ENCODE peak calls at places on chromosomes 11 and 22, in ten cellular contexts. R is neural crest cell; C is stimulated activated CD8-positive, alpha-beta memory T cell treated with anti-CD3 and anti-CD28 coated beads, Interleukin-7, amount 100 ng/mL, for 1 hour; M is PC-9; O is NCI-H2107; Q is heart left ventricle; T is cardiac fibroblast; Y is HL-60; K is left colon; B is amygdala. L is an unnamed sample.

GRCh38 chr11:14617241-14618027 is 26.2 kb upstream of the PDE3B start:
- DNase-seq in M (no peak), K (no peak), Q (no peak), C (no peak), R (no peak), O (no peak), Y (no peak), T (no peak), B (no peak), L (no peak)

GRCh38 chr22:41770715-41771452 is 29.6 kb upstream of the CCDC134 start:
- DNase-seq in Y (no peak), R (no peak), C (no peak), K (no peak), O (no peak), M (peak; percentile 47), B (no peak), T (no peak), Q (no peak), L (no peak)

GRCh38 chr11:107331728-107332127 is 125.9 kb downstream of the CWF19L2 start:
- DNase-seq in B (no peak), R (no peak), K (no peak), T (no peak), Y (no peak), Q (no peak), O (no peak), M (no peak), C (no peak), L (no peak)

GRCh38 chr11:1943576-1943975 is 3.6 kb upstream of the MRPL23 start:
- DNase-seq in C (no peak), M (no peak), Y (no peak), R (peak; percentile 1), T (no peak), Q (peak; percentile 25), O (no peak), B (no peak), K (peak; percentile 2), L (no peak)

GRCh38 chr11:78350646-78351165 is 66.9 kb downstream of the GAB2 start:
- DNase-seq in C (no peak), T (peak; percentile 80), Q (peak; percentile 35), O (no peak), K (no peak), M (no peak), Y (peak; percentile 40), B (peak; percentile 43), R (no peak), L (no peak)

GRCh38 chr11:120510406-120511115 is 987 bp upstream of the GRIK4 start:
- DNase-seq in Q (no peak), O (no peak), Y (no peak), K (no peak), M (no peak), C (no peak), R (no peak), B (no peak), T (no peak), L (no peak)

GRCh38 chr22:43889366-43890253 is 2.2 kb downstream of the PNPLA5 start:
- DNase-seq in Y (no peak), K (no peak), R (no peak), Q (no peak), M (peak; percentile 48), O (no peak), B (no peak), C (no peak), T (peak; percentile 29), L (no peak)

GRCh38 chr22:30286813-30287625 is 2.3 kb downstream of the CASTOR1 start:
- DNase-seq in M (peak; percentile 53), K (peak; percentile 84), Y (peak; percentile 69), T (peak; percentile 66), R (peak; percentile 71), Q (no peak), C (peak; percentile 78), O (no peak), B (no peak), L (peak; percentile 80)

GRCh38 chr11:115598502-115598901 is 94.3 kb upstream of the CADM1 start:
- DNase-seq in T (no peak), M (no peak), B (no peak), C (no peak), Y (no peak), R (no peak), Q (no peak), K (no peak), O (no peak), L (no peak)

GRCh38 chr11:12377824-12378593 is 638 bp downstream of the PARVA start:
- DNase-seq in Q (peak; percentile 85), O (no peak), R (peak; percentile 57), K (peak; percentile 88), T (peak; percentile 89), M (peak; percentile 68), Y (no peak), C (no peak), B (no peak), L (peak; percentile 73)

GRCh38 chr22:41565403-41566054 is 4.7 kb downstream of the CSDC2 start:
- DNase-seq in Y (no peak), B (no peak), Q (peak; percentile 56), K (no peak), T (peak; percentile 83), C (no peak), O (no peak), M (peak; percentile 73), R (no peak), L (no peak)

GRCh38 chr11:103228807-103229206 is 119.6 kb downstream of the DYNC2H1 start:
- DNase-seq in B (no peak), T (peak; percentile 5), R (no peak), C (no peak), M (no peak), K (no peak), Q (no peak), O (no peak), Y (no peak), L (no peak)

GRCh38 chr11:3208272-3208671 is 10.3 kb downstream of the MRGPRG start:
- DNase-seq in K (no peak), M (no peak), O (no peak), B (no peak), Q (peak; percentile 18), C (no peak), Y (no peak), T (no peak), R (no peak), L (no peak)

GRCh38 chr11:111700186-111700585 is 66.0 kb downstream of the PPP2R1B start:
- DNase-seq in T (no peak), K (no peak), O (no peak), Q (no peak), C (no peak), Y (no peak), R (no peak), M (no peak), B (no peak), L (no peak)

GRCh38 chr11:3807856-3808845 is at the start of gene PGAP2:
- DNase-seq in B (no peak), K (peak; percentile 86), T (peak; percentile 58), Y (peak; percentile 70), R (peak; percentile 73), C (peak; percentile 23), Q (peak; percentile 66), O (no peak), M (peak; percentile 62), L (peak; percentile 68)

GRCh38 chr11:126655807-126656128 is 300.3 kb downstream of the ST3GAL4 start:
- DNase-seq in Y (no peak), M (no peak), Q (no peak), O (no peak), R (no peak), K (no peak), B (no peak), T (peak; percentile 1), C (no peak), L (no peak)

GRCh38 chr11:105070221-105070789 is 25.2 kb upstream of the CARD16 start:
- DNase-seq in K (no peak), C (no peak), Q (no peak), T (no peak), Y (no peak), M (no peak), R (no peak), B (no peak), O (no peak), L (no peak)

GRCh38 chr11:612201-612960 is 3.4 kb downstream of the IRF7 start:
- DNase-seq in R (no peak), C (no peak), B (no peak), K (peak; percentile 82), Y (no peak), T (peak; percentile 22), Q (no peak), O (no peak), M (peak; percentile 61), L (peak; percentile 76)

GRCh38 chr11:17861036-17861755 is 126.6 kb downstream of the KCNC1 start:
- DNase-seq in Q (no peak), T (no peak), R (no peak), K (no peak), C (no peak), O (no peak), B (no peak), M (no peak), Y (no peak), L (no peak)

GRCh38 chr22:45083659-45084305 is 74.0 kb upstream of the PHF21B start:
- DNase-seq in B (no peak), Q (no peak), O (no peak), C (no peak), T (peak; percentile 11), M (no peak), R (no peak), Y (no peak), K (no peak), L (no peak)

GRCh38 chr22:36027960-36028645 is 521 bp downstream of the RBFOX2 start:
- DNase-seq in Q (peak; percentile 35), M (no peak), B (no peak), Y (no peak), R (peak; percentile 12), O (no peak), K (peak; percentile 52), T (no peak), C (no peak), L (no peak)

GRCh38 chr11:104339383-104339831 is 175.5 kb upstream of the PDGFD start:
- DNase-seq in Y (no peak), R (no peak), Q (no peak), B (no peak), C (no peak), K (no peak), M (no peak), T (no peak), O (no peak), L (no peak)

GRCh38 chr11:134668076-134668475 is 256.0 kb upstream of the B3GAT1 start:
- DNase-seq in Q (no peak), B (no peak), O (no peak), R (no peak), M (no peak), C (no peak), Y (no peak), K (no peak), T (no peak), L (peak; percentile 7)

GRCh38 chr11:78796956-78797355 is 222.3 kb upstream of the NARS2 start:
- DNase-seq in O (no peak), Y (no peak), K (no peak), Q (no peak), B (no peak), T (peak; percentile 72), M (peak; percentile 43), C (no peak), R (no peak), L (no peak)

GRCh38 chr22:37843746-37844089 is 416 bp downstream of the ANKRD54 start:
- DNase-seq in O (no peak), C (peak; percentile 14), R (no peak), B (no peak), Y (no peak), Q (peak; percentile 59), M (peak; percentile 46), T (no peak), K (peak; percentile 65), L (no peak)

GRCh38 chr22:49302530-49302929 is 525.1 kb downstream of the BRD1 start:
- DNase-seq in M (no peak), T (no peak), O (no peak), Q (no peak), C (no peak), K (no peak), B (no peak), Y (no peak), R (no peak), L (peak; percentile 11)

GRCh38 chr11:124069429-124070401 is 28.6 kb upstream of the OR10G7 start:
- DNase-seq in R (peak; percentile 40), B (no peak), Y (peak; percentile 26), C (no peak), T (peak; percentile 74), M (no peak), Q (no peak), K (peak; percentile 64), O (no peak), L (no peak)

GRCh38 chr11:28739489-28740280 is 631.5 kb downstream of the METTL15 start:
- DNase-seq in O (no peak), M (no peak), R (no peak), Q (no peak), K (no peak), Y (no peak), C (no peak), T (no peak), B (no peak), L (no peak)

L was measured in stomach.